ENCODE peak calls at places on chromosome 22, in nine cellular contexts. J is kidney epithelial cell; O is HFF-Myc; R is activated CD4-positive, alpha-beta T cell treated with anti-CD3 and anti-CD28 coated beads, Interleukin-2, amount 50 U/mL, for 1 hour; F is NCI-H2029 treated with DMSO at 0.1 percent for 48 hours; T is A549; K is T-helper 9 cell; H is progenitor cell of endocrine pancreas; S is naive thymus-derived CD8-positive, alpha-beta T cell. Y is an unnamed sample.

GRCh38 chr22:46674367-46674781 is 54.2 kb downstream of the GRAMD4 start:
- DNase-seq in J (no peak), O (no peak), R (peak; percentile 95), F (no peak), T (no peak), K (peak; percentile 85), H (no peak), S (peak; percentile 62), Y (no peak)

GRCh38 chr22:21693999-21694341 is 28.2 kb downstream of the PPIL2 start:
- DNase-seq in J (no peak), O (no peak), R (no peak), F (no peak), T (no peak), K (no peak), H (no peak), S (no peak), Y (no peak)

GRCh38 chr22:32752868-32753520 is 48.5 kb upstream of the TIMP3 start:
- DNase-seq in J (no peak), O (no peak), R (no peak), F (no peak), T (no peak), K (no peak), H (no peak), S (no peak), Y (no peak)

GRCh38 chr22:48941903-48942625 is 885.6 kb downstream of the BRD1 start:
- DNase-seq in J (no peak), O (no peak), R (no peak), F (no peak), T (no peak), K (no peak), H (no peak), S (no peak), Y (peak; percentile 13)

GRCh38 chr22:35470903-35471321 is 69.7 kb upstream of the RASD2 start:
- DNase-seq in J (no peak), O (no peak), R (no peak), F (no peak), T (peak; percentile 52), K (no peak), H (no peak), S (no peak), Y (no peak)

GRCh38 chr22:35872451-35872850 is 154.8 kb downstream of the APOL5 start:
- DNase-seq in J (no peak), O (no peak), R (no peak), F (no peak), T (no peak), K (no peak), H (no peak), S (no peak), Y (no peak)

GRCh38 chr22:46280063-46280817 is 12.4 kb downstream of the TTC38 start:
- DNase-seq in J (no peak), O (no peak), R (no peak), F (no peak), T (no peak), K (no peak), H (no peak), S (no peak), Y (no peak)

GRCh38 chr22:31588970-31589675 is 72.9 kb downstream of the PISD start:
- DNase-seq in J (no peak), O (no peak), R (no peak), F (no peak), T (no peak), K (no peak), H (no peak), S (no peak), Y (no peak)

GRCh38 chr22:37028692-37029674 is 9.4 kb downstream of the MPST start:
- DNase-seq in J (no peak), O (no peak), R (no peak), F (no peak), T (no peak), K (no peak), H (no peak), S (no peak), Y (no peak)

GRCh38 chr22:31616315-31616980 is 45.6 kb downstream of the PISD start:
- DNase-seq in J (no peak), O (no peak), R (no peak), F (no peak), T (no peak), K (no peak), H (no peak), S (no peak), Y (no peak)

GRCh38 chr22:20783844-20784723 is 10.2 kb downstream of the SERPIND1 start:
- DNase-seq in J (peak; percentile 31), O (peak; percentile 29), R (peak; percentile 22), F (peak; percentile 37), T (peak; percentile 62), K (peak; percentile 8), H (no peak), S (no peak), Y (no peak)

GRCh38 chr22:27344546-27344945 is 457.0 kb downstream of the MN1 start:
- DNase-seq in J (no peak), O (no peak), R (no peak), F (peak; percentile 62), T (no peak), K (no peak), H (no peak), S (no peak), Y (no peak)

GRCh38 chr22:19664951-19665783 is 49.1 kb upstream of the SEPTIN5 start:
- DNase-seq in J (no peak), O (no peak), R (no peak), F (no peak), T (no peak), K (no peak), H (no peak), S (no peak), Y (peak; percentile 31)

GRCh38 chr22:47281126-47282106 is 519.0 kb downstream of the TBC1D22A start:
- DNase-seq in J (peak; percentile 70), O (no peak), R (no peak), F (no peak), T (no peak), K (no peak), H (no peak), S (no peak), Y (no peak)